ENCODE peak calls at places on chromosomes 7 and 10, in four cellular contexts. One of them, this sample, is unnamed.

GRCh38 chr10:30500963-30501504 is 67.0 kb downstream of the MAP3K8 start:
- DNase-seq in HT-29: no peak
- DNase-seq in iPS-NIHi11: no peak
- DNase-seq in central memory CD4-positive, alpha-beta T cell: no peak
- DNase-seq in this sample: no peak

GRCh38 chr10:65394898-65395297 is 1530.9 kb upstream of the LRRTM3 start:
- DNase-seq in central memory CD4-positive, alpha-beta T cell: no peak
- DNase-seq in iPS-NIHi11: no peak
- DNase-seq in HT-29: peak; percentile 33
- DNase-seq in this sample: no peak

GRCh38 chr10:86362566-86363183 is 3.9 kb downstream of the GRID1 start:
- DNase-seq in central memory CD4-positive, alpha-beta T cell: no peak
- DNase-seq in HT-29: no peak
- DNase-seq in iPS-NIHi11: no peak
- DNase-seq in this sample: no peak

GRCh38 chr7:106260136-106260561 is 24.6 kb downstream of the NAMPT start:
- DNase-seq in central memory CD4-positive, alpha-beta T cell: no peak
- DNase-seq in iPS-NIHi11: no peak
- DNase-seq in HT-29: no peak
- DNase-seq in this sample: no peak

GRCh38 chr7:45203947-45204445 is 46.4 kb downstream of the RAMP3 start:
- DNase-seq in HT-29: no peak
- DNase-seq in central memory CD4-positive, alpha-beta T cell: no peak
- DNase-seq in iPS-NIHi11: no peak
- DNase-seq in this sample: no peak

GRCh38 chr7:93337047-93337446 is 104.9 kb downstream of the VPS50 start:
- DNase-seq in HT-29: no peak
- DNase-seq in iPS-NIHi11: peak; percentile 56
- DNase-seq in central memory CD4-positive, alpha-beta T cell: no peak
- DNase-seq in this sample: no peak

GRCh38 chr10:49752584-49752983 is 9.5 kb downstream of the OGDHL start:
- DNase-seq in iPS-NIHi11: no peak
- DNase-seq in central memory CD4-positive, alpha-beta T cell: no peak
- DNase-seq in HT-29: no peak
- DNase-seq in this sample: no peak

GRCh38 chr7:17781491-17782215 is 158.6 kb downstream of the SNX13 start:
- DNase-seq in central memory CD4-positive, alpha-beta T cell: no peak
- DNase-seq in iPS-NIHi11: no peak
- DNase-seq in HT-29: peak; percentile 55
- DNase-seq in this sample: no peak

GRCh38 chr10:1159131-1160061 is 103.2 kb downstream of the WDR37 start:
- DNase-seq in central memory CD4-positive, alpha-beta T cell: no peak
- DNase-seq in HT-29: no peak
- DNase-seq in iPS-NIHi11: no peak
- DNase-seq in this sample: no peak

GRCh38 chr7:12683678-12684077 is 3.8 kb upstream of the ARL4A start:
- DNase-seq in central memory CD4-positive, alpha-beta T cell: no peak
- DNase-seq in HT-29: peak; percentile 58
- DNase-seq in iPS-NIHi11: no peak
- DNase-seq in this sample: no peak

GRCh38 chr10:92530421-92530820 is 43.5 kb downstream of the IDE start:
- DNase-seq in central memory CD4-positive, alpha-beta T cell: no peak
- DNase-seq in iPS-NIHi11: no peak
- DNase-seq in HT-29: no peak
- DNase-seq in this sample: no peak

GRCh38 chr7:117097860-117098259 is 144.6 kb downstream of the ST7 start:
- DNase-seq in central memory CD4-positive, alpha-beta T cell: no peak
- DNase-seq in iPS-NIHi11: no peak
- DNase-seq in HT-29: no peak
- DNase-seq in this sample: no peak

GRCh38 chr10:18684416-18684815 is 25.2 kb downstream of the ARL5B start:
- DNase-seq in iPS-NIHi11: no peak
- DNase-seq in central memory CD4-positive, alpha-beta T cell: no peak
- DNase-seq in HT-29: no peak
- DNase-seq in this sample: no peak

GRCh38 chr7:69263550-69263949 is 334.7 kb upstream of the AUTS2 start:
- DNase-seq in HT-29: no peak
- DNase-seq in iPS-NIHi11: no peak
- DNase-seq in central memory CD4-positive, alpha-beta T cell: no peak
- DNase-seq in this sample: no peak

GRCh38 chr7:105677803-105678583 is 96.7 kb upstream of the EFCAB10 start:
- DNase-seq in HT-29: no peak
- DNase-seq in central memory CD4-positive, alpha-beta T cell: peak; percentile 77
- DNase-seq in iPS-NIHi11: no peak
- DNase-seq in this sample: peak; percentile 76

GRCh38 chr7:69735582-69735981 is 137.3 kb downstream of the AUTS2 start:
- DNase-seq in HT-29: no peak
- DNase-seq in central memory CD4-positive, alpha-beta T cell: no peak
- DNase-seq in iPS-NIHi11: no peak
- DNase-seq in this sample: no peak

GRCh38 chr10:43906470-43906869 is 257.8 kb upstream of the ZNF32 start:
- DNase-seq in central memory CD4-positive, alpha-beta T cell: no peak
- DNase-seq in iPS-NIHi11: no peak
- DNase-seq in HT-29: no peak
- DNase-seq in this sample: no peak

GRCh38 chr7:151886783-151887182 is 9.9 kb upstream of the PRKAG2 start:
- DNase-seq in HT-29: no peak
- DNase-seq in iPS-NIHi11: no peak
- DNase-seq in central memory CD4-positive, alpha-beta T cell: no peak
- DNase-seq in this sample: no peak

GRCh38 chr10:29495366-29495765 is 139.4 kb downstream of the SVIL start:
- DNase-seq in HT-29: no peak
- DNase-seq in central memory CD4-positive, alpha-beta T cell: no peak
- DNase-seq in iPS-NIHi11: no peak
- DNase-seq in this sample: no peak